ENCODE peak calls at places on chromosomes 4 and X, in six cellular contexts. One of them, this sample, is unnamed. For H3K4me1, the result is how much of the 10 kb centered on the place peaks cover.

GRCh38 chr4:124526760-124527159 is 185.8 kb downstream of the ANKRD50 start:
- DNase-seq in GM23338: no peak
- DNase-seq in lower lobe of right lung: no peak
- DNase-seq in endodermal cell: no peak
- DNase-seq in A549: no peak
- DNase-seq in adrenal gland: no peak
- DNase-seq in this sample: no peak

GRCh38 chrX:43958529-43958928 is 14.7 kb downstream of the NDP start:
- DNase-seq in GM23338: peak
- DNase-seq in lower lobe of right lung: no peak
- DNase-seq in adrenal gland: peak
- DNase-seq in A549: peak
- DNase-seq in endodermal cell: peak
- DNase-seq in this sample: no peak

GRCh38 chr4:186845137-186845842 is 121.6 kb upstream of the FAT1 start:
- DNase-seq in GM23338: no peak
- DNase-seq in lower lobe of right lung: no peak
- DNase-seq in A549: no peak
- DNase-seq in adrenal gland: no peak
- DNase-seq in endodermal cell: no peak
- DNase-seq in this sample: no peak

GRCh38 chr4:54879576-54879975 is 221.8 kb downstream of the KIT start:
- DNase-seq in adrenal gland: no peak
- DNase-seq in endodermal cell: no peak
- DNase-seq in A549: no peak
- DNase-seq in GM23338: no peak
- DNase-seq in lower lobe of right lung: no peak
- DNase-seq in this sample: no peak

GRCh38 chrX:16185725-16186136 is 18.4 kb downstream of the MAGEB17 start:
- DNase-seq in lower lobe of right lung: no peak
- DNase-seq in GM23338: no peak
- DNase-seq in adrenal gland: no peak
- DNase-seq in A549: peak
- DNase-seq in endodermal cell: peak
- DNase-seq in this sample: no peak

GRCh38 chrX:98357146-98357545 is 1473.4 kb downstream of the RPA4 start:
- DNase-seq in A549: no peak
- DNase-seq in adrenal gland: no peak
- DNase-seq in endodermal cell: no peak
- DNase-seq in GM23338: no peak
- DNase-seq in lower lobe of right lung: no peak
- DNase-seq in this sample: no peak

GRCh38 chr4:21948347-21949072 is at the start of gene KCNIP4:
- DNase-seq in adrenal gland: no peak
- DNase-seq in GM23338: peak
- DNase-seq in endodermal cell: peak
- DNase-seq in lower lobe of right lung: no peak
- DNase-seq in A549: no peak
- DNase-seq in this sample: no peak

GRCh38 chr4:105061720-105062119 is 85.0 kb upstream of the TET2 start:
- DNase-seq in adrenal gland: no peak
- DNase-seq in GM23338: no peak
- DNase-seq in endodermal cell: no peak
- DNase-seq in lower lobe of right lung: no peak
- DNase-seq in A549: no peak
- DNase-seq in this sample: no peak

GRCh38 chr4:106806158-106806797 is 229.8 kb downstream of the DKK2 start:
- DNase-seq in endodermal cell: no peak
- DNase-seq in A549: no peak
- DNase-seq in lower lobe of right lung: no peak
- DNase-seq in GM23338: no peak
- DNase-seq in adrenal gland: no peak
- DNase-seq in this sample: no peak

GRCh38 chr4:21469438-21470032 is 479.0 kb downstream of the KCNIP4 start:
- DNase-seq in endodermal cell: no peak
- DNase-seq in lower lobe of right lung: no peak
- DNase-seq in GM23338: peak
- DNase-seq in adrenal gland: no peak
- DNase-seq in A549: peak
- DNase-seq in this sample: no peak

GRCh38 chrX:101483705-101484104 is 1.6 kb upstream of the ARMCX4 start:
- DNase-seq in GM23338: peak
- DNase-seq in lower lobe of right lung: no peak
- DNase-seq in A549: no peak
- DNase-seq in endodermal cell: peak
- DNase-seq in adrenal gland: no peak
- DNase-seq in this sample: no peak

GRCh38 chr4:151276787-151277557 is at the start of gene PRSS48:
- DNase-seq in adrenal gland: peak
- DNase-seq in endodermal cell: peak
- DNase-seq in A549: peak
- DNase-seq in lower lobe of right lung: peak
- DNase-seq in GM23338: peak
- DNase-seq in this sample: peak

GRCh38 chr4:20493761-20494353 is 206.4 kb upstream of the PACRGL start:
- DNase-seq in lower lobe of right lung: no peak
- DNase-seq in endodermal cell: no peak
- DNase-seq in adrenal gland: no peak
- DNase-seq in GM23338: no peak
- DNase-seq in A549: no peak
- DNase-seq in this sample: no peak

GRCh38 chrX:107940095-107940494 is 42.1 kb downstream of the TEX13B start:
- DNase-seq in lower lobe of right lung: no peak
- DNase-seq in GM23338: no peak
- DNase-seq in adrenal gland: no peak
- DNase-seq in A549: no peak
- DNase-seq in endodermal cell: no peak
- DNase-seq in this sample: no peak

GRCh38 chr4:95092762-95093161 is 335.0 kb downstream of the BMPR1B start:
- DNase-seq in endodermal cell: no peak
- DNase-seq in A549: no peak
- DNase-seq in adrenal gland: no peak
- DNase-seq in GM23338: no peak
- DNase-seq in lower lobe of right lung: no peak
- DNase-seq in this sample: no peak

GRCh38 chr4:11439836-11440235 is 11.1 kb upstream of the HS3ST1 start:
- DNase-seq in adrenal gland: no peak
- DNase-seq in A549: no peak
- DNase-seq in lower lobe of right lung: no peak
- DNase-seq in endodermal cell: no peak
- DNase-seq in GM23338: no peak
- DNase-seq in this sample: no peak

GRCh38 chrX:151984328-151984727 is 9.9 kb upstream of the GABRE start:
- DNase-seq in GM23338: no peak
- DNase-seq in adrenal gland: no peak
- DNase-seq in lower lobe of right lung: no peak
- DNase-seq in A549: no peak
- DNase-seq in endodermal cell: no peak
- DNase-seq in this sample: no peak

GRCh38 chrX:131802836-131803626 is 220.1 kb upstream of the STK26 start:
- DNase-seq in lower lobe of right lung: no peak
- DNase-seq in endodermal cell: peak
- DNase-seq in A549: peak
- DNase-seq in adrenal gland: peak
- DNase-seq in GM23338: peak
- DNase-seq in this sample: peak

GRCh38 chr4:73684097-73684496 is 56.3 kb upstream of the CXCL8 start:
- DNase-seq in GM23338: peak
- DNase-seq in endodermal cell: no peak
- DNase-seq in A549: no peak
- DNase-seq in adrenal gland: no peak
- DNase-seq in lower lobe of right lung: no peak
- DNase-seq in this sample: no peak

GRCh38 chr4:73691759-73692158 is 48.6 kb upstream of the CXCL8 start:
- DNase-seq in GM23338: no peak
- DNase-seq in A549: no peak
- DNase-seq in lower lobe of right lung: no peak
- DNase-seq in adrenal gland: no peak
- DNase-seq in endodermal cell: no peak
- DNase-seq in this sample: no peak

GRCh38 chr4:73683033-73683432 is 57.3 kb upstream of the CXCL8 start:
- DNase-seq in lower lobe of right lung: no peak
- DNase-seq in endodermal cell: no peak
- DNase-seq in GM23338: no peak
- DNase-seq in adrenal gland: no peak
- DNase-seq in A549: no peak
- DNase-seq in this sample: no peak

GRCh38 chr4:73690051-73690744 is 50.2 kb upstream of the CXCL8 start:
- DNase-seq in endodermal cell: no peak
- DNase-seq in A549: no peak
- DNase-seq in adrenal gland: no peak
- DNase-seq in GM23338: no peak
- DNase-seq in lower lobe of right lung: no peak
- DNase-seq in this sample: no peak

GRCh38 chr4:73687414-73687813 is 53.0 kb upstream of the CXCL8 start:
- DNase-seq in lower lobe of right lung: no peak
- DNase-seq in A549: no peak
- DNase-seq in GM23338: no peak
- DNase-seq in endodermal cell: no peak
- DNase-seq in adrenal gland: no peak
- DNase-seq in this sample: no peak
- H3K4me1 ChIP-seq in lower lobe of right lung: under half
- H3K4me1 ChIP-seq in A549: under half
- H3K4me1 ChIP-seq in GM23338: under half
- H3K4me1 ChIP-seq in endodermal cell: under half
- H3K4me1 ChIP-seq in adrenal gland: under half
- H3K4me1 ChIP-seq in this sample: under half

GRCh38 chr4:169248645-169249044 is 22.1 kb downstream of the SH3RF1 start:
- DNase-seq in endodermal cell: no peak
- DNase-seq in GM23338: no peak
- DNase-seq in adrenal gland: no peak
- DNase-seq in A549: no peak
- DNase-seq in lower lobe of right lung: no peak
- DNase-seq in this sample: no peak

GRCh38 chr4:169246957-169247396 is 23.8 kb downstream of the SH3RF1 start:
- DNase-seq in adrenal gland: no peak
- DNase-seq in GM23338: no peak
- DNase-seq in lower lobe of right lung: no peak
- DNase-seq in endodermal cell: no peak
- DNase-seq in A549: no peak
- DNase-seq in this sample: no peak

GRCh38 chr4:169251291-169252235 is 19.2 kb downstream of the SH3RF1 start:
- DNase-seq in A549: peak
- DNase-seq in GM23338: peak
- DNase-seq in adrenal gland: no peak
- DNase-seq in lower lobe of right lung: no peak
- DNase-seq in endodermal cell: peak
- DNase-seq in this sample: no peak

GRCh38 chr4:169250796-169251195 is 20.0 kb downstream of the SH3RF1 start:
- DNase-seq in A549: no peak
- DNase-seq in adrenal gland: no peak
- DNase-seq in endodermal cell: no peak
- DNase-seq in lower lobe of right lung: no peak
- DNase-seq in GM23338: no peak
- DNase-seq in this sample: no peak

GRCh38 chr4:169249214-169249973 is 21.4 kb downstream of the SH3RF1 start:
- DNase-seq in endodermal cell: no peak
- DNase-seq in GM23338: no peak
- DNase-seq in A549: peak
- DNase-seq in adrenal gland: no peak
- DNase-seq in lower lobe of right lung: no peak
- DNase-seq in this sample: no peak
- H3K4me1 ChIP-seq in endodermal cell: under half
- H3K4me1 ChIP-seq in GM23338: half or more
- H3K4me1 ChIP-seq in A549: half or more
- H3K4me1 ChIP-seq in adrenal gland: under half
- H3K4me1 ChIP-seq in lower lobe of right lung: half or more
- H3K4me1 ChIP-seq in this sample: half or more

GRCh38 chr4:7902101-7902553 is 37.5 kb downstream of the AFAP1 start:
- DNase-seq in adrenal gland: no peak
- DNase-seq in endodermal cell: no peak
- DNase-seq in GM23338: no peak
- DNase-seq in A549: no peak
- DNase-seq in lower lobe of right lung: no peak
- DNase-seq in this sample: no peak
- H3K4me1 ChIP-seq in adrenal gland: under half
- H3K4me1 ChIP-seq in endodermal cell: under half
- H3K4me1 ChIP-seq in GM23338: half or more
- H3K4me1 ChIP-seq in A549: half or more
- H3K4me1 ChIP-seq in lower lobe of right lung: under half
- H3K4me1 ChIP-seq in this sample: half or more

GRCh38 chr4:6986781-6987565 is 56.2 kb upstream of the TADA2B start:
- DNase-seq in GM23338: peak
- DNase-seq in endodermal cell: peak
- DNase-seq in adrenal gland: peak
- DNase-seq in A549: peak
- DNase-seq in lower lobe of right lung: peak
- DNase-seq in this sample: peak
- H3K4me1 ChIP-seq in GM23338: under half
- H3K4me1 ChIP-seq in endodermal cell: under half
- H3K4me1 ChIP-seq in adrenal gland: under half
- H3K4me1 ChIP-seq in A549: under half
- H3K4me1 ChIP-seq in lower lobe of right lung: half or more
- H3K4me1 ChIP-seq in this sample: half or more